ENCODE peak calls at places on chromosomes 4 and X, in four cellular contexts. N is WTC11, A is ovary, Z is left ventricle myocardium inferior. K is an unnamed sample.
A peak's percentile ranks its signal among the peaks of the same experiment; 100 is the strongest.

GRCh38 chrX:56231706-56232105 is 450 bp upstream of the KLF8 start:
- DNase-seq in A (no peak), Z (no peak), N (no peak), K (no peak)

GRCh38 chr4:20839957-20840356 is 139.7 kb downstream of the PACRGL start:
- DNase-seq in N (no peak), A (no peak), Z (no peak), K (no peak)

GRCh38 chr4:84952004-84952403 is 14.5 kb downstream of the WDFY3 start:
- DNase-seq in N (no peak), Z (no peak), A (no peak), K (no peak)

GRCh38 chrX:15016051-15016450 is 142.8 kb downstream of the MOSPD2 start:
- DNase-seq in Z (no peak), A (no peak), N (no peak), K (no peak)

GRCh38 chrX:108516184-108516583 is 76.5 kb downstream of the COL4A5 start:
- DNase-seq in A (no peak), Z (no peak), N (no peak), K (no peak)

GRCh38 chr4:147104768-147105167 is 159.1 kb upstream of the TTC29 start:
- DNase-seq in N (no peak), A (no peak), Z (no peak), K (no peak)

GRCh38 chrX:150212672-150213480 is 150.2 kb upstream of the MAMLD1 start:
- DNase-seq in N (no peak), A (no peak), Z (peak; percentile 48), K (no peak)

GRCh38 chr4:118869808-118870342 is 18.8 kb upstream of the SYNPO2 start:
- DNase-seq in A (no peak), Z (no peak), N (no peak), K (no peak)

GRCh38 chrX:129622757-129623301 is 31.9 kb downstream of the APLN start:
- DNase-seq in Z (no peak), A (no peak), N (peak; percentile 41), K (no peak)

GRCh38 chrX:123189318-123189717 is 5.2 kb downstream of the GRIA3 start:
- DNase-seq in A (no peak), N (no peak), Z (no peak), K (no peak)

GRCh38 chr4:86967798-86968197 is 33.0 kb downstream of the AFF1 start:
- DNase-seq in N (no peak), Z (no peak), A (no peak), K (no peak)

GRCh38 chr4:173521474-173522159 is 8.4 kb downstream of the HAND2 start:
- DNase-seq in A (peak; percentile 45), N (no peak), Z (peak; percentile 63), K (peak; percentile 40)

GRCh38 chr4:40065010-40065409 is 8.4 kb downstream of the N4BP2 start:
- DNase-seq in A (no peak), Z (no peak), N (no peak), K (no peak)

GRCh38 chr4:52059372-52059771 is 8.3 kb downstream of the SPATA18 start:
- DNase-seq in A (no peak), Z (no peak), N (no peak), K (no peak)

GRCh38 chr4:185504098-185505047 is 30.9 kb downstream of the PDLIM3 start:
- DNase-seq in N (no peak), Z (peak; percentile 83), A (peak; percentile 79), K (peak; percentile 50)

GRCh38 chrX:107205770-107206696 is at the start of the genes DNAAF6 and NUP62CL:
- DNase-seq in A (peak; percentile 59), N (peak; percentile 82), Z (peak; percentile 36), K (peak; percentile 57)

GRCh38 chr4:140186651-140187315 is 32.8 kb upstream of the MAML3 start:
- DNase-seq in Z (no peak), N (no peak), A (peak; percentile 29), K (no peak)

GRCh38 chr4:184384056-184384809 is 90.1 kb downstream of the IRF2 start:
- DNase-seq in Z (no peak), A (peak; percentile 43), N (no peak), K (no peak)

GRCh38 chrX:75547783-75548182 is 24.9 kb upstream of the ZDHHC15 start:
- DNase-seq in A (peak; percentile 42), Z (peak; percentile 39), N (no peak), K (no peak)

GRCh38 chr4:7808752-7809151 is 130.9 kb downstream of the AFAP1 start:
- DNase-seq in Z (no peak), A (no peak), N (no peak), K (no peak)

GRCh38 chr4:101286663-101287062 is 60.7 kb downstream of the PPP3CA start:
- DNase-seq in N (no peak), Z (no peak), A (no peak), K (no peak)

GRCh38 chr4:148441624-148441985 is 609 bp downstream of the NR3C2 start:
- DNase-seq in N (peak; percentile 10), Z (no peak), A (peak; percentile 27), K (no peak)

GRCh38 chr4:150402968-150403367 is 179.0 kb upstream of the MAB21L2 start:
- DNase-seq in Z (peak; percentile 57), N (no peak), A (peak; percentile 15), K (no peak)

GRCh38 chrX:16222123-16222522 is 54.8 kb downstream of the MAGEB17 start:
- DNase-seq in N (no peak), A (no peak), Z (no peak), K (no peak)

GRCh38 chr4:3524920-3525319 is 7.3 kb downstream of the LRPAP1 start:
- DNase-seq in N (peak; percentile 9), A (peak; percentile 11), Z (no peak), K (no peak)

GRCh38 chr4:169348541-169348940 is 77.8 kb upstream of the SH3RF1 start:
- DNase-seq in Z (no peak), N (no peak), A (no peak), K (peak; percentile 23)

GRCh38 chrX:48465336-48465933 is 4.6 kb downstream of the SLC38A5 start:
- DNase-seq in A (no peak), N (no peak), Z (no peak), K (no peak)

GRCh38 chr4:77023920-77024319 is 51.9 kb downstream of the CCNI start:
- DNase-seq in A (no peak), N (no peak), Z (no peak), K (no peak)

GRCh38 chr4:125836597-125837195 is 521.9 kb downstream of the FAT4 start:
- DNase-seq in A (no peak), Z (no peak), N (no peak), K (no peak)

GRCh38 chrX:150197388-150197787 is 165.7 kb upstream of the MAMLD1 start:
- DNase-seq in A (no peak), N (no peak), Z (no peak), K (no peak)

GRCh38 chr4:52926575-52926974 is 64.5 kb downstream of the RASL11B start:
- DNase-seq in N (no peak), A (no peak), Z (no peak), K (no peak)

GRCh38 chrX:40272786-40273185 is 175.0 kb upstream of the BCOR start:
- DNase-seq in N (no peak), A (no peak), Z (no peak), K (no peak)

GRCh38 chrX:97597954-97598353 is 714.2 kb downstream of the RPA4 start:
- DNase-seq in A (no peak), N (no peak), Z (no peak), K (no peak)

GRCh38 chrX:152892999-152893605 is 4.8 kb upstream of the ZNF185 start:
- DNase-seq in N (no peak), A (no peak), Z (no peak), K (no peak)

GRCh38 chr4:153518001-153518400 is 51.8 kb downstream of the TMEM131L start:
- DNase-seq in N (no peak), A (no peak), Z (no peak), K (no peak)
- TF ChIP-seq CTCF in N (no peak), A (no peak), Z (peak; percentile 17), K (no peak)

DNA sequence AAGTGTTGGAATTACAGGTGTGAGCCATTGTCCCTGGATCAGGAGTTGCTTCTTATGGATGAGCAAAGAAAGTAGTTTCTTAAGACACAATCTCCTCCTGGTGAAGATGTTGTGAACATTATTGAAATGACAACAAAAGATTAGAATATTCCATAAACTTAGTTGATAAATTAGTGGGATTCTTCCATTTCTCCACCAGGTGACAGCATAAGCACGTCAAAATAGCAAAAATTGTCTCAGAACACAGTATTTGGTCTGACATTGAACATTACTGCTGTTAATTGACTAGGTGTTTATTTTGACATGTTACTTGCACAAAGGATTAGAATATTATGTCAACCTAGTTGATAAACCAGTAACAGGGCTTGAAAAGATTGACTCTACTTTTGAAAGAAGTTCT is 21.6 kb downstream of the CLDN34 start:
- DNase-seq in Z (no peak), A (no peak), N (no peak), K (no peak)
- TF ChIP-seq CTCF in Z (peak; percentile 48), A (peak; percentile 45), N (no peak), K (no peak)

GRCh38 chrX:121581885-121582284 is 534.5 kb downstream of the GLUD2 start:
- DNase-seq in Z (no peak), N (no peak), A (no peak), K (no peak)
- TF ChIP-seq CTCF in Z (no peak), N (no peak), A (no peak), K (no peak)

DNA sequence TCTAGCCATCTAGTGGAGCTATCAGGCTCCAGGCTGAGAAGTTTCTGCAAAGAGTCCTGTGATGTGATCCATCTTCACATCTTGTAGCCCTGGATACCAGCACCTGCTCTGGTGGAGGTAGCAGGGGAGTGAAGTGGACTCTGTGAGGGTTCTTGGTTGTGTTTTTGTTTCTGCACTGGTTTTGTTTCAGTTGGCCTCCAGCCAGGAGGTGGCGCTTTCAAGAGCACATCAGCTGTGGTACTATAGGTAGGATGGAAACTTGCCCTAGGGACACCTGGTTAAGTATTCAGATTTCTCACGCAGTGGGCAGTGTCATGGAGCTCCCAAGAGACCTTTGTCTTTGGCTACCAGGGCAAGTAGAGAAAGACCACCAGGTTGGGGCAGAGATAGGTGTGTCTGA is 257.5 kb upstream of the SLC7A11 start:
- DNase-seq in A (no peak), Z (no peak), N (peak; percentile 9), K (no peak)
- TF ChIP-seq CTCF in A (no peak), Z (no peak), N (no peak), K (no peak)

GRCh38 chr4:89837385-89837995 is 529 bp upstream of the SNCA start:
- DNase-seq in Z (no peak), A (peak; percentile 31), N (peak; percentile 66), K (peak; percentile 59)
- TF ChIP-seq CTCF in Z (no peak), A (no peak), N (peak; percentile 16), K (no peak)

DNA sequence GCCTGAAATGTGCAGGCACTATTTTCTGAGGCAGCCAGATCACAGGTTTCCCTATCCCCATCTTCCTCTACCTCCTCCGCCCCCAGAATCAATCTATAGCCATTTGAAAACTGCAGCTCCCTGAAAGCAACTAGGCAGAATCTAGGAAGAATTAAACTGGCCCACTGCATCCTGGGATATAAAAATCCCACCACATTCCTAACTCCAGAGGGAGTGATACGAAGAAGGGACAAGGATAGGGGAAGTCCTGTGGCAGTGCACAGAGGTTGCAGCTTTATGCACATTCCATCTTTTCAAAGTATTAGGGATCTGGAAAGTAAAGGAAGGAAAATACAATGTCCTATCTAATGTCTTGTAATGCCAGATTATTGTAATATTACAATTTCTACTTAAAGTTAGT is 18.3 kb upstream of the HERC3 start:
- DNase-seq in N (no peak), Z (no peak), A (no peak), K (no peak)
- TF ChIP-seq CTCF in N (no peak), Z (peak; percentile 36), A (no peak), K (no peak)

GRCh38 chrX:24515447-24515846 is 50.4 kb downstream of the PDK3 start:
- DNase-seq in N (no peak), A (no peak), Z (no peak), K (no peak)
- TF ChIP-seq CTCF in N (no peak), A (no peak), Z (peak; percentile 34), K (no peak)

K was measured in glutamatergic neuron.